ENCODE peak calls at places on chromosomes 6 and 20, in four cellular contexts. One of them, this sample, is unnamed.

GRCh38 chr6:134176283-134176975 is 124.0 kb upstream of the SLC2A12 start:
- DNase-seq in ACHN: no peak
- DNase-seq in HFF-Myc: no peak
- DNase-seq in GDM1: no peak
- DNase-seq in this sample: no peak

GRCh38 chr6:12047792-12048432 is 35.8 kb downstream of the HIVEP1 start:
- DNase-seq in ACHN: no peak
- DNase-seq in HFF-Myc: no peak
- DNase-seq in GDM1: no peak
- DNase-seq in this sample: no peak

GRCh38 chr6:3750324-3751018 is 1.0 kb downstream of the PXDC1 start:
- DNase-seq in ACHN: peak
- DNase-seq in HFF-Myc: no peak
- DNase-seq in GDM1: no peak
- DNase-seq in this sample: no peak

GRCh38 chr6:41646026-41646795 is 7.9 kb downstream of the MDFI start:
- DNase-seq in ACHN: no peak
- DNase-seq in HFF-Myc: no peak
- DNase-seq in GDM1: no peak
- DNase-seq in this sample: no peak

GRCh38 chr20:34065260-34065659 is 46.8 kb downstream of the EIF2S2 start:
- DNase-seq in ACHN: no peak
- DNase-seq in HFF-Myc: peak
- DNase-seq in GDM1: no peak
- DNase-seq in this sample: no peak

GRCh38 chr20:35111141-35111888 is 18.7 kb upstream of the TRPC4AP start:
- DNase-seq in ACHN: peak
- DNase-seq in HFF-Myc: no peak
- DNase-seq in GDM1: no peak
- DNase-seq in this sample: no peak

GRCh38 chr6:147205690-147206600 is 1.7 kb downstream of the STXBP5 start:
- DNase-seq in ACHN: no peak
- DNase-seq in HFF-Myc: no peak
- DNase-seq in GDM1: no peak
- DNase-seq in this sample: no peak

GRCh38 chr6:121584591-121585369 is 149.3 kb downstream of the GJA1 start:
- DNase-seq in ACHN: no peak
- DNase-seq in HFF-Myc: no peak
- DNase-seq in GDM1: no peak
- DNase-seq in this sample: no peak

GRCh38 chr6:131628726-131629125 is 684 bp upstream of the MED23 start:
- DNase-seq in ACHN: no peak
- DNase-seq in HFF-Myc: no peak
- DNase-seq in GDM1: no peak
- DNase-seq in this sample: no peak

GRCh38 chr6:96522469-96523009 is 933 bp downstream of the UFL1 start:
- DNase-seq in ACHN: peak
- DNase-seq in HFF-Myc: no peak
- DNase-seq in GDM1: no peak
- DNase-seq in this sample: peak

GRCh38 chr20:38764563-38765355 is 16.5 kb downstream of the ACTR5 start:
- DNase-seq in ACHN: peak
- DNase-seq in HFF-Myc: peak
- DNase-seq in GDM1: no peak
- DNase-seq in this sample: no peak

GRCh38 chr6:118735320-118735719 is 83.9 kb upstream of the CEP85L start:
- DNase-seq in ACHN: peak
- DNase-seq in HFF-Myc: no peak
- DNase-seq in GDM1: no peak
- DNase-seq in this sample: no peak

GRCh38 chr6:665403-666267 is 8.7 kb upstream of the HUS1B start:
- DNase-seq in ACHN: no peak
- DNase-seq in HFF-Myc: no peak
- DNase-seq in GDM1: no peak
- DNase-seq in this sample: no peak

GRCh38 chr20:40813213-40813510 is 124.1 kb upstream of the MAFB start:
- DNase-seq in ACHN: no peak
- DNase-seq in HFF-Myc: no peak
- DNase-seq in GDM1: no peak
- DNase-seq in this sample: no peak

GRCh38 chr6:73481969-73482368 is 20.4 kb downstream of the MTO1 start:
- DNase-seq in ACHN: no peak
- DNase-seq in HFF-Myc: no peak
- DNase-seq in GDM1: no peak
- DNase-seq in this sample: no peak

GRCh38 chr6:15263780-15264374 is 18.0 kb downstream of the JARID2 start:
- DNase-seq in ACHN: no peak
- DNase-seq in HFF-Myc: no peak
- DNase-seq in GDM1: no peak
- DNase-seq in this sample: no peak

GRCh38 chr20:4944918-4945317 is 56.4 kb downstream of the SLC23A2 start:
- DNase-seq in ACHN: no peak
- DNase-seq in HFF-Myc: no peak
- DNase-seq in GDM1: no peak
- DNase-seq in this sample: no peak

GRCh38 chr6:138441965-138442364 is 37.9 kb downstream of the HEBP2 start:
- DNase-seq in ACHN: no peak
- DNase-seq in HFF-Myc: no peak
- DNase-seq in GDM1: no peak
- DNase-seq in this sample: no peak

GRCh38 chr6:141451508-141452353 is 681.0 kb upstream of the GJE1 start:
- DNase-seq in ACHN: peak
- DNase-seq in HFF-Myc: peak
- DNase-seq in GDM1: no peak
- DNase-seq in this sample: no peak

GRCh38 chr6:108781419-108782110 is 66.7 kb upstream of the ARMC2 start:
- DNase-seq in ACHN: no peak
- DNase-seq in HFF-Myc: no peak
- DNase-seq in GDM1: no peak
- DNase-seq in this sample: no peak

GRCh38 chr6:155495011-155495768 is 39.6 kb upstream of the NOX3 start:
- DNase-seq in ACHN: no peak
- DNase-seq in HFF-Myc: peak
- DNase-seq in GDM1: no peak
- DNase-seq in this sample: no peak

GRCh38 chr6:104118274-104118673 is 741.4 kb downstream of the HACE1 start:
- DNase-seq in ACHN: peak
- DNase-seq in HFF-Myc: no peak
- DNase-seq in GDM1: no peak
- DNase-seq in this sample: peak

GRCh38 chr6:98579089-98579488 is 255.3 kb upstream of the POU3F2 start:
- DNase-seq in ACHN: no peak
- DNase-seq in HFF-Myc: no peak
- DNase-seq in GDM1: no peak
- DNase-seq in this sample: no peak

GRCh38 chr20:49096212-49096730 is 50.2 kb downstream of the CSE1L start:
- DNase-seq in ACHN: no peak
- DNase-seq in HFF-Myc: no peak
- DNase-seq in GDM1: no peak
- DNase-seq in this sample: no peak

GRCh38 chr20:31565699-31566331 is 39.3 kb upstream of the ID1 start:
- DNase-seq in ACHN: no peak
- DNase-seq in HFF-Myc: no peak
- DNase-seq in GDM1: no peak
- DNase-seq in this sample: no peak

GRCh38 chr6:15511248-15512125 is 151.3 kb downstream of the DTNBP1 start:
- DNase-seq in ACHN: no peak
- DNase-seq in HFF-Myc: no peak
- DNase-seq in GDM1: no peak
- DNase-seq in this sample: no peak

GRCh38 chr20:60070791-60071190 is 112.6 kb downstream of the CDH26 start:
- DNase-seq in ACHN: no peak
- DNase-seq in HFF-Myc: no peak
- DNase-seq in GDM1: no peak
- DNase-seq in this sample: no peak

GRCh38 chr6:109121411-109121810 is 26.1 kb downstream of the CEP57L1 start:
- DNase-seq in ACHN: no peak
- DNase-seq in HFF-Myc: no peak
- DNase-seq in GDM1: no peak
- DNase-seq in this sample: no peak

GRCh38 chr6:75693534-75693933 is 55.5 kb upstream of the MYO6 start:
- DNase-seq in ACHN: no peak
- DNase-seq in HFF-Myc: no peak
- DNase-seq in GDM1: no peak
- DNase-seq in this sample: no peak

GRCh38 chr6:57254055-57254717 is 32.1 kb upstream of the RAB23 start:
- DNase-seq in ACHN: peak
- DNase-seq in HFF-Myc: no peak
- DNase-seq in GDM1: no peak
- DNase-seq in this sample: no peak

GRCh38 chr20:24379116-24379927 is 90.1 kb upstream of the SYNDIG1 start:
- DNase-seq in ACHN: no peak
- DNase-seq in HFF-Myc: no peak
- DNase-seq in GDM1: peak
- DNase-seq in this sample: no peak

GRCh38 chr20:54212226-54212625 is 4.3 kb downstream of the PFDN4 start:
- DNase-seq in ACHN: no peak
- DNase-seq in HFF-Myc: peak
- DNase-seq in GDM1: no peak
- DNase-seq in this sample: no peak

GRCh38 chr6:68649669-68650068 is 14.6 kb downstream of the ADGRB3 start:
- DNase-seq in ACHN: no peak
- DNase-seq in HFF-Myc: no peak
- DNase-seq in GDM1: no peak
- DNase-seq in this sample: no peak

GRCh38 chr20:23156170-23156841 is 70.2 kb upstream of the CD93 start:
- DNase-seq in ACHN: peak
- DNase-seq in HFF-Myc: no peak
- DNase-seq in GDM1: peak
- DNase-seq in this sample: no peak

GRCh38 chr6:32668226-32668747 is 1.8 kb upstream of the HLA-DQB1 start:
- DNase-seq in ACHN: peak
- DNase-seq in HFF-Myc: no peak
- DNase-seq in GDM1: peak
- DNase-seq in this sample: no peak

GRCh38 chr20:63970714-63971431 is 1.1 kb upstream of the ZNF512B start:
- DNase-seq in ACHN: no peak
- DNase-seq in HFF-Myc: no peak
- DNase-seq in GDM1: no peak
- DNase-seq in this sample: no peak